ENCODE peak calls at places on chromosomes 5 and 9, in eight cellular contexts. O is tibial artery; H is epithelial cell of esophagus; B is CD8-positive, alpha-beta T cell; W is brain microvascular endothelial cell; M is B cell; D is foreskin fibroblast; S is Calu3. U is an unnamed sample.

GRCh38 chr5:53095931-53096525 is 13.5 kb downstream of the MOCS2 start:
- DNase-seq in W (peak), O (peak), S (peak), D (peak), H (peak), B (peak), M (peak), U (peak)

GRCh38 chr9:130860458-130861316 is 25.6 kb downstream of the ABL1 start:
- DNase-seq in O (peak), M (no peak), B (no peak), W (peak), D (peak), H (peak), S (no peak), U (no peak)

GRCh38 chr5:135391123-135391868 is 7.7 kb downstream of the MACROH2A1 start:
- DNase-seq in D (peak), W (peak), S (no peak), O (no peak), B (no peak), M (no peak), H (no peak), U (no peak)

GRCh38 chr5:89047591-89047990 is 164.6 kb upstream of the MEF2C start:
- DNase-seq in W (no peak), B (no peak), M (no peak), S (no peak), H (no peak), D (peak), O (no peak), U (no peak)

GRCh38 chr5:134549714-134550113 is 24.2 kb downstream of the JADE2 start:
- DNase-seq in M (no peak), H (peak), B (no peak), W (peak), O (no peak), S (no peak), D (peak), U (no peak)

GRCh38 chr5:14922456-14922855 is 50.9 kb upstream of the ANKH start:
- DNase-seq in D (no peak), O (no peak), S (no peak), B (no peak), M (no peak), H (no peak), W (no peak), U (no peak)

GRCh38 chr9:130172161-130172857 is at the start of gene NCS1:
- DNase-seq in D (peak), H (peak), S (peak), M (no peak), W (peak), B (peak), O (peak), U (peak)

GRCh38 chr9:4102078-4102477 is 197.8 kb downstream of the GLIS3 start:
- DNase-seq in D (no peak), W (no peak), S (no peak), H (no peak), M (no peak), O (no peak), B (no peak), U (no peak)

GRCh38 chr9:16626577-16627130 is 243.8 kb downstream of the BNC2 start:
- DNase-seq in B (no peak), S (peak), W (peak), O (no peak), M (no peak), D (peak), H (peak), U (peak)

GRCh38 chr5:160438316-160439204 is 16.9 kb downstream of the PTTG1 start:
- DNase-seq in O (no peak), M (peak), B (peak), H (peak), S (peak), W (peak), D (peak), U (peak)

GRCh38 chr5:64210866-64211265 is 45.2 kb downstream of the RNF180 start:
- DNase-seq in O (no peak), D (peak), B (no peak), W (peak), S (peak), H (peak), M (no peak), U (no peak)

GRCh38 chr9:77417570-77417969 is 230.6 kb downstream of the GNA14 start:
- DNase-seq in H (peak), O (no peak), D (peak), S (no peak), M (no peak), W (peak), B (no peak), U (no peak)

GRCh38 chr9:110797611-110798010 is 129.0 kb downstream of the MUSK start:
- DNase-seq in D (peak), H (peak), O (no peak), W (peak), S (no peak), M (no peak), B (no peak), U (no peak)

GRCh38 chr9:37639874-37640273 is 10.9 kb upstream of the FRMPD1 start:
- DNase-seq in W (no peak), S (no peak), B (no peak), O (no peak), D (no peak), H (no peak), M (no peak), U (no peak)

GRCh38 chr5:176535655-176536131 is 1.5 kb downstream of the RNF44 start:
- DNase-seq in O (no peak), W (no peak), B (no peak), H (no peak), S (no peak), D (peak), M (no peak), U (no peak)

GRCh38 chr5:110045153-110045552 is 355.4 kb downstream of the MAN2A1 start:
- DNase-seq in S (no peak), O (no peak), M (no peak), B (no peak), W (no peak), D (peak), H (peak), U (no peak)

GRCh38 chr9:133987946-133988665 is 4.0 kb downstream of the VAV2 start:
- DNase-seq in O (no peak), M (no peak), H (no peak), W (no peak), S (no peak), D (no peak), B (no peak), U (no peak)

GRCh38 chr5:130068988-130069387 is 164.7 kb downstream of the CHSY3 start:
- DNase-seq in S (no peak), O (no peak), W (no peak), M (no peak), B (no peak), H (peak), D (peak), U (no peak)

GRCh38 chr5:51376504-51376903 is 6.7 kb upstream of the ISL1 start:
- DNase-seq in D (no peak), M (no peak), W (no peak), S (no peak), O (no peak), H (no peak), B (no peak), U (no peak)

GRCh38 chr5:77437194-77437593 is 54.9 kb downstream of the WDR41 start:
- DNase-seq in S (no peak), M (no peak), W (no peak), D (no peak), B (no peak), O (no peak), H (peak), U (no peak)

GRCh38 chr5:116557669-116558271 is 16.9 kb downstream of the SEMA6A start:
- DNase-seq in S (peak), O (no peak), B (no peak), H (peak), M (no peak), W (no peak), D (peak), U (no peak)

GRCh38 chr5:125338804-125339203 is 592.4 kb upstream of the ZNF608 start:
- DNase-seq in D (peak), H (no peak), M (no peak), B (no peak), S (no peak), W (no peak), O (no peak), U (no peak)

DNA sequence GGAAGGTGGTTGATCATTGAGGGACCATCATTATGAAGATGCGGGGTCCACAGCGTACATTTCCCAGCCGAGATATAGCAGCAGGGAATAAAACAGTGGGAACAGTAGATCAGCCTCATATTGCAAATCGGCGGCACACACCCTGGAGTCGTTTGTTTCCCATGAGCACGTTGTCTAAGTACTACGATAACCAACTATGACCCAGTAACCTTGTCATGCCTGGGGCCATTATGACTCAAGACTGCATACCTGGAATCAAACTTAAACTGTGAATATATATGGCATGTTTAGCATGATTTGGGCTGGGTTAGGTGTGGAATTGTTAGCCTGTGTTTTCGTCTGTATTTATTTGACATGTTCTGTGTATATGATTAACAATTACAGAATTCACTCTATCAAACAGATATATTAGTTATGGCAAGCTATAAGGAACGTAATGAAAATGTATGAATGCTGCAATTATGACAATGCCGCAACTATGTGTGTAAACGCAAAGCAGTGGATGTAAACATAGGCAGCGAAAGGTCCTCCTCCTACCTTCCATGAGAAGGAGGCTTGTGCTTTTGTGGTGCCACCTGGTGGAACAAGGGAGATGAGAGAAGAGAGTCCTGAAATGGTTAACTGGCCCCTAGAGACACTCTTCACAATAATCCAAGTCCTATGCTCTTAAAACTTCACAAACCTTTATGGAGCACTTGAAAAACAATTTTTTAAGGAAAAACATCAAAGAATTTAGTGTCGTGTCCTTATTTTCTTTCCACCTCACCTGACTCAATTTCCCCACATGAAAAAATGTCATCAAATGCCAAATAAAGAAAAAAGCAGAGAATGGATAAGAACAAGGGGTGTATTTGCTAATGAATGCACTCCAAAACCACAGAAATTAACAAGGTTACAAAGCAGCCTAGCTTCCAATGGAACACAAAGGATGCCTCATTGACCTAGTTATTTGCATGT is 47.1 kb downstream of the SEMA5A start:
- DNase-seq in O (no peak), W (peak), S (no peak), D (peak), B (no peak), M (no peak), H (peak), U (no peak)
- TF ChIP-seq CTCF in O (no peak), W (peak), S (no peak), D (peak), B (no peak), M (no peak), H (peak), U (peak)

GRCh38 chr5:81751009-81751835 is at the start of gene SSBP2:
- DNase-seq in S (peak), B (peak), D (peak), O (peak), W (peak), H (peak), M (peak), U (peak)

GRCh38 chr5:81748556-81748955 is 2.3 kb downstream of the SSBP2 start:
- DNase-seq in B (no peak), W (no peak), D (no peak), M (no peak), S (no peak), H (no peak), O (no peak), U (no peak)

GRCh38 chr5:81750308-81751008 is 439 bp downstream of the SSBP2 start:
- DNase-seq in S (peak), D (peak), W (no peak), H (no peak), B (peak), O (no peak), M (no peak), U (peak)

GRCh38 chr5:81749186-81749561 is 1.7 kb downstream of the SSBP2 start:
- DNase-seq in S (no peak), H (no peak), B (no peak), W (no peak), D (peak), M (no peak), O (no peak), U (no peak)

DNA sequence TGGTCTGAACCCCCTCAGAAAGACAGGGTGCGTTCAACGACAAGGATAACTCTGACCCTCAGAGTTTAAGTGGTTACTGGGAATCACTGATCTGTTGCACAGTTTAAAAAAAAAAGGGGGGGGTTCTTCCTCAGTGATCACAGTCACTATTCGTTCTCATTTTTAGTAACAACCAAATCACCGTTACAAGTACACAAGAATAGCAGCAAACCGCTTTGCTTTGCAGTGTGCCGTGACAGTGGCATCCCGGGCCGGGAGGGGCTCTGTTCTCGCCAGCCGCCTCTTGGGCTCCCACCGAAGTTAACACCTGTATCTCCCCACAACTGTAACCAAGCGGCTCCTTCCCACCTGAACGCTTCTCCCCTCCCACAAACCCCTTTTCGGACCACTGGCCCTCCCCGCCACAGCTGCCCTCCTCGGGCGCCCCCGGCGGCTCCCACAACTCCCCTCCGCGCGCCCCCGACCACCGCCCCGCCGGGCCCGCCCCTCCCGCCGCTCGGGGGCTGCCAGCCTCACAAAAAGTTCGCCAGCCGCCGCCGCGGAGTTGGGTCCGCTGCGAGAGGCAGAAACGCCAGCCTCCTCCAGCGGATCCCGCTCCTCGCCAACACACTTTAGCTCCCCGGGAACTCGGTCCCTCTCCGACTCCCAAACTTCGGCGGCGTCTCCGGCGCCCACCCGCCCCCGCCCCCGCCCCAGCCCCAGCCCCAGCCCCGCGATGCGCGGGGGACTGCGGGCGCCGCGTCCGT is 1.2 kb downstream of the SSBP2 start:
- DNase-seq in B (peak), S (peak), O (peak), M (peak), D (peak), H (peak), W (peak), U (peak)
- TF ChIP-seq CTCF in B (no peak), S (no peak), O (no peak), M (no peak), D (no peak), H (no peak), W (peak), U (no peak)

GRCh38 chr9:125476645-125477044 is 215.0 kb downstream of the GAPVD1 start:
- DNase-seq in S (peak), W (no peak), H (no peak), O (no peak), M (no peak), D (no peak), B (no peak), U (no peak)

GRCh38 chr9:125475385-125475784 is 213.8 kb downstream of the GAPVD1 start:
- DNase-seq in W (no peak), B (no peak), H (no peak), D (no peak), M (no peak), S (no peak), O (no peak), U (no peak)

GRCh38 chr9:125472562-125472925 is 210.9 kb downstream of the GAPVD1 start:
- DNase-seq in W (no peak), H (no peak), D (no peak), B (no peak), S (no peak), O (no peak), M (no peak), U (no peak)

GRCh38 chr9:125470767-125471580 is 209.3 kb downstream of the GAPVD1 start:
- DNase-seq in H (no peak), S (no peak), M (no peak), O (no peak), W (no peak), D (no peak), B (no peak), U (no peak)

DNA sequence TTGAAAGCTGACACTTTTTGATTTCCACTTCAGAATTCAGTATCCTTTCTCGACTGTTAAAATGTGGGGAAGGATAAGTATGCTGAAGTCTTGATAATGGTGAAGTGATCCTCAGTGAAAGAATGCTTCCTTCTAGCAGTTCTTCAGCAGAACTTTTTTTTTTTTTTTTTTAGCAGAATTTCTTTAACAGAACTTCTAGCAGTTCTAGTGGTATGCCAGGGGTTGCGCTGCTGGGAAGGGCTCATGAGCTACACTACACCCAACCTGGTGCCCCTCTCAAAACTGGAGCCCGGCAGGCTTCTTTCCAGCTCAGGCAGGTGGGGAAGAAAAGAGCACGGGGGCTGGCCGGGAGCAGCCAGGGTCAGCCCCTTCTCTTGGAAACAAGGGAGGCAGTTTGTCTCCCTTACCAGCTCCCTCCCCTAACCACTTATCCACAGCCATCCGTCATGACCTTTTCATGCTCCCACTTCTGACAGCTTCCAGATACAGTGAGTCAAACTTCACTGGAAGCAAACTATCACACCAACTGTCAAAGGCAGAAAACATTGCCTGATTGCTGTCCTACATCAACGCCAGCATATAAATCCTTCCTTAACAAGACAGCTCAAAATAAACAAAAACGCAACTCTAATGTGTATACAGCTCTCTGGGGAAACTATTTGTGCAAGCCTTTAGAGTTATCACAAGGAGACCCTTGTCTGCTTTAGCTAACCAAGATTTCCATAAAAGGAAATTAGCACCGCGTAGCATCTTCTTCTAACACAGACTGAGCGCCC is 211.5 kb downstream of the GAPVD1 start:
- DNase-seq in D (peak), S (no peak), B (no peak), O (no peak), W (peak), M (no peak), H (no peak), U (peak)
- TF ChIP-seq CTCF in D (no peak), S (no peak), B (no peak), O (no peak), W (peak), M (no peak), H (no peak), U (no peak)

GRCh38 chr9:1429328-1429727 is 379.2 kb downstream of the DMRT2 start:
- DNase-seq in D (peak), B (no peak), H (peak), O (no peak), M (no peak), W (no peak), S (no peak), U (peak)
- TF ChIP-seq CTCF in D (peak), B (no peak), H (peak), O (no peak), M (no peak), W (no peak), S (no peak), U (peak)

DNA sequence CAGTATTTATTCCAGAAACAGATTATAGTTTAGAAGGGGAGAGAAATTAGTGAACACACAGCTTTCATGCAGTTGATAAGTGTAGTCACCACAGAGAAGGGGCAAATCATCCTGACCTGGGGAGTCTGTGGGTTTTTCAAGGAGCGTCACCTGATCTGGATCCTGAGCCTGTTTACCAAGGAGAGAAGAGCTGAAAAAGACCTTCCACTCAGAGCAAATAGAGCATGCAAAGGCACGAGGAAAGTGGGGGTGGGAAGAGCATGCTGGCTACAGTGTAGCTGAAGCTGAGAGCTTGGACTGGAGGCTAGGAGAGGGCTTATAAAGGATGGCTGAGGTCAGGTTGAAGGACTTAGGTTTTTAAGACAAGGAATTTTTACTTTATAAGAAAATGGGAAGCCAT is 30.4 kb downstream of the ACO1 start:
- DNase-seq in B (no peak), H (no peak), W (no peak), D (no peak), M (no peak), O (no peak), S (no peak), U (no peak)
- TF ChIP-seq CTCF in B (no peak), H (no peak), W (no peak), D (no peak), M (no peak), O (no peak), S (no peak), U (no peak)

U was measured in nephron progenitor cell.